ENCODE peak calls at places on chromosomes 1 and 21, in seven cellular contexts. Y is IMR-90, R is DND-41, Z is HCT116, I is astrocyte, T is heart left ventricle, C is cardiac muscle cell. M is an unnamed sample.
A peak's percentile ranks its signal among the peaks of the same experiment; 100 is the strongest.

GRCh38 chr1:198764748-198765147 is 125.9 kb downstream of the PTPRC start:
- DNase-seq in Y (peak; percentile 51), R (no peak), Z (no peak), I (no peak), T (no peak), C (no peak), M (no peak)

GRCh38 chr1:171794085-171794484 is 12.6 kb downstream of the METTL13 start:
- DNase-seq in Y (peak; percentile 85), R (peak; percentile 18), Z (no peak), I (peak; percentile 62), T (no peak), C (peak; percentile 29), M (no peak)

GRCh38 chr1:180953291-180953747 is 40.6 kb downstream of the KIAA1614 start:
- DNase-seq in Y (no peak), R (no peak), Z (no peak), I (no peak), T (no peak), C (no peak), M (peak; percentile 43)

GRCh38 chr1:88890790-88891317 is 513 bp downstream of the GTF2B start:
- DNase-seq in Y (peak; percentile 41), R (peak; percentile 37), Z (no peak), I (peak; percentile 39), T (no peak), C (peak; percentile 46), M (peak; percentile 36)

GRCh38 chr1:214727274-214727673 is 124.3 kb downstream of the CENPF start:
- DNase-seq in Y (no peak), R (no peak), Z (no peak), I (no peak), T (no peak), C (no peak), M (no peak)

GRCh38 chr1:59096501-59096900 is 200.4 kb upstream of the FGGY start:
- DNase-seq in Y (no peak), R (no peak), Z (no peak), I (no peak), T (peak; percentile 49), C (no peak), M (no peak)

GRCh38 chr21:42744520-42745445 is 91.4 kb downstream of the PDE9A start:
- DNase-seq in Y (no peak), R (no peak), Z (no peak), I (no peak), T (no peak), C (no peak), M (no peak)

GRCh38 chr1:17438977-17439249 is 564 bp downstream of the RCC2 start:
- DNase-seq in Y (no peak), R (peak; percentile 27), Z (no peak), I (no peak), T (no peak), C (no peak), M (peak; percentile 39)

DNA sequence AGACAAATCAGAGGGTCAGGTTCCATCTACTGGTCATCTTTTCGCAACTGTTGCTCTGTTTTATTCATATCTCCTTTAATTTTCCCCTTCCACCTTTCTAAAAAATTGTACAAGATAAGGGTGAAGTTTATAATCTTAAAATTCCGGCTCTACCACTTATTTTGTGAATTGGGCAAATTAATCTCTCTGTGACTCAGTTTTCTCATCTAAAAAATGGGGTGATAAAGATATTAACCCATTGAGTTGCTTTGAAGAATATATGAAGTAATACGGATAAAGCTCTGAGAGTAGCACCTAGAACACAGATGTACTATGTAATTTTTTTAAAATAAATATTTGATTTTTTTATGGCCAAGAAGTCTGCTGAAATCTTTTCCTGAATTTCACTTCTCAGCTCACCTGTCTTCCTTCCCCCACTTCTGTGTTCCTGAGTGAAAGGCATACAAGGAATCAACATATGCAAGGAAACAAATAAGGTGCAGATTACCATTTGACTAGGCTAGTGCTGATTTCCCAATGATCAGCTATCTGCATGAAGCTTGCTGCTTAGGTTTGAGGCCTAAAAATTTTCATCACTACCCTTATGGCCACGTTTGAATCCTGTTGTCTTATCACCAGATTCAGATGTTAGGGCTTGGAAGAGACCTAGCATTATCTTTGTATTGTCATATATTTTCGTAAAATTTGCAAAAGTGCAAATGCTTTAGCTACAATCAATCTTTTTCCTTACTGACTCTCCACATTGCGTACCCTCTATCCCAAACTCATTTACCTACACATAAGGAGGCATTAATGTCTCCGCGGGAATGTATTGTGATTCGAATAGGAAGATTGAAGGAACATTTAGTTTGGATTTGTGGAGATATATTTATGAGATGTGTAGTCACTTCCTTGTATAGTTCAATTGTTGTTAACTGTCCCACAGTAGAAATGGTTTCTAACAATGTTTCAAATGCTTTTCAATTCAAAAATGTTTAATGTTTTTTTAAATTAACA is 718.3 kb upstream of the PTBP2 start:
- DNase-seq in Y (no peak), R (no peak), Z (no peak), I (no peak), T (no peak), C (no peak), M (no peak)
- H3K27ac ChIP-seq in Y (no peak overlapping the region), R (no peak overlapping the region), Z (no peak overlapping the region), I (no peak overlapping the region), T (no peak overlapping the region), C (no peak overlapping the region), M (no peak overlapping the region)

GRCh38 chr1:108628666-108629065 is 32.2 kb downstream of the HENMT1 start:
- DNase-seq in Y (no peak), R (no peak), Z (no peak), I (no peak), T (no peak), C (no peak), M (no peak)

GRCh38 chr1:108624069-108624468 is 36.8 kb downstream of the HENMT1 start:
- DNase-seq in Y (no peak), R (no peak), Z (no peak), I (no peak), T (no peak), C (no peak), M (no peak)

GRCh38 chr1:108627951-108628350 is 32.9 kb downstream of the HENMT1 start:
- DNase-seq in Y (no peak), R (no peak), Z (no peak), I (no peak), T (no peak), C (no peak), M (no peak)

GRCh38 chr1:108627256-108627655 is 33.6 kb downstream of the HENMT1 start:
- DNase-seq in Y (no peak), R (no peak), Z (no peak), I (no peak), T (no peak), C (no peak), M (no peak)
- H3K36me3 ChIP-seq in Y (peaks cover 1% of the 10 kb centered on the region), R (peaks cover 21% of the 10 kb centered on the region), Z (no peaks in the 10 kb centered on the region), I (no peaks in the 10 kb centered on the region), T (peaks cover 44% of the 10 kb centered on the region), C (peaks cover 8% of the 10 kb centered on the region), M (peaks cover 6% of the 10 kb centered on the region)

GRCh38 chr1:115337276-115337632 is 795 bp downstream of the NGF start:
- DNase-seq in Y (no peak), R (no peak), Z (no peak), I (no peak), T (peak; percentile 23), C (no peak), M (no peak)
- H3K27me3 ChIP-seq in Y (peaks cover 7% of the 10 kb centered on the region), R (peaks cover 11% of the 10 kb centered on the region), Z (no peaks in the 10 kb centered on the region), I (peaks cover 3% of the 10 kb centered on the region), T (peaks cover 32% of the 10 kb centered on the region), C (peaks cover 35% of the 10 kb centered on the region), M (no peaks in the 10 kb centered on the region)

GRCh38 chr1:119841306-119841705 is 30.0 kb upstream of the REG4 start:
- DNase-seq in Y (no peak), R (no peak), Z (no peak), I (no peak), T (no peak), C (peak; percentile 19), M (no peak)
- H3K27ac ChIP-seq in Y (no peak overlapping the region), R (no peak overlapping the region), Z (no peak overlapping the region), I (no peak overlapping the region), T (no peak overlapping the region), C (no peak overlapping the region), M (no peak overlapping the region)

GRCh38 chr1:44100183-44100582 is 18.4 kb upstream of the KLF17 start:
- DNase-seq in Y (no peak), R (no peak), Z (no peak), I (no peak), T (no peak), C (no peak), M (no peak)
- H3K36me3 ChIP-seq in Y (no peaks in the 10 kb centered on the region), R (no peaks in the 10 kb centered on the region), Z (no peaks in the 10 kb centered on the region), I (no peaks in the 10 kb centered on the region), T (no peaks in the 10 kb centered on the region), C (no peaks in the 10 kb centered on the region), M (no peaks in the 10 kb centered on the region)

GRCh38 chr1:26163684-26164035 is 4.8 kb downstream of the FAM110D start:
- DNase-seq in Y (no peak), R (no peak), Z (no peak), I (no peak), T (no peak), C (no peak), M (no peak)

GRCh38 chr1:26166719-26167281 is 2.0 kb downstream of the C1orf232 start:
- DNase-seq in Y (no peak), R (no peak), Z (no peak), I (no peak), T (no peak), C (no peak), M (no peak)

GRCh38 chr1:26165126-26165892 is 3.5 kb downstream of the C1orf232 start:
- DNase-seq in Y (peak; percentile 23), R (no peak), Z (no peak), I (no peak), T (no peak), C (no peak), M (no peak)

GRCh38 chr1:26162220-26162703 is 3.4 kb downstream of the FAM110D start:
- DNase-seq in Y (no peak), R (no peak), Z (no peak), I (no peak), T (no peak), C (no peak), M (no peak)

DNA sequence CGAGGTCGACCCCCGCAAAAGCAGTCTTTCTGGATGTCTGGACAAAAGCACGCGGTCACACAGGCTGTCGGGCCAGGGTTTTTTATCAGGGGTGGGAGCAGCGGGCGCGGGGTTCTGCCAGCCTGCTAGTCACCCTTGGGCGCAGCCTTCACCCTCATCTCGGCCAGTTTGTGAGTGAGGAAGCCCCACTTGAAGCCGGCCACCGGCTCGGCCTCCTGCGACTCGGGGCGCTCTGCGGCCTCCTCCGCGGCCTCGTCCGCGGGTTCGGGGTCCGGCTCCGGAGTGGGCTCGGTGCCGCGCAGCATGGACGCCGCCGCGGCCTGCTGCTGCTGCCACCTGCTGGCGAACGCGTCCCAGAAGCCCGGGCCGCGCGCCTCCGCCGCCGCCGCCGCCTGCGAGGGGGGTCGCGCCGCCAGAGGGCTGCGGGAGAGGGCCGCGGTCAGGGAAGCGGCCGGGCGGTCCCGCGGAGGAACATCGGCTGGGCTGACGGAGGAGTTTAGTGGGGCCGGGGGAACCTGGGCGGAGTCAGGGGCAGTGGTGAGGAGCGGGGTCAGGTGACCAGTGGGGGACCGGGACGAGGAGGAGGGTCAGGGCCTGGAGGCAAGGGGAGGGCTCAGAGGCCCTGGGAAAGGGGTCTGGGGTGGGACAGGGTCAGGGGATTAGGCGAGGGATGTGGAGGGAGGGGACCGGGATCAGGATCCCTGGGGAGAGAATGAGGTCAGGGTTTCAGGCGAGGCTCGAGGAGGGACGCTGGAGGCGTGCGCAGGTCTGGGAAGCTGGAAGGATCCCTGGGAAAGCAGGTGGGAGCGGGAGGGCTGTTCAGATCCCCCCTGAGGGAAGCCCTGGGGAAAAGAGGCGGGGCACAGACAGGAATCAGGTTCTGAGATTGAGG is 4.5 kb downstream of the C1orf232 start:
- DNase-seq in Y (no peak), R (peak; percentile 45), Z (no peak), I (no peak), T (peak; percentile 47), C (peak; percentile 37), M (peak; percentile 56)
- H3K27me3 ChIP-seq in Y (peaks cover 16% of the 10 kb centered on the region), R (peaks cover 37% of the 10 kb centered on the region), Z (no peaks in the 10 kb centered on the region), I (peaks cover 2% of the 10 kb centered on the region), T (peaks cover 30% of the 10 kb centered on the region), C (no peaks in the 10 kb centered on the region), M (peaks cover 9% of the 10 kb centered on the region)

GRCh38 chr21:29538115-29538514 is 239.4 kb downstream of the BACH1 start:
- DNase-seq in Y (peak; percentile 79), R (no peak), Z (no peak), I (peak; percentile 67), T (no peak), C (peak; percentile 41), M (no peak)
- H3K27ac ChIP-seq in Y (no peak overlapping the region), R (no peak overlapping the region), Z (no peak overlapping the region), I (peak overlapping the region; percentile 24), T (no peak overlapping the region), C (no peak overlapping the region), M (no peak overlapping the region)

M was measured in CD8-positive, alpha-beta memory T cell.